ENCODE peak calls at places on chromosomes 13 and 19, in five cellular contexts. R is ELR, G is C1 segment of cervical spinal cord, O is NCI-H187 treated with DMSO at 0.1 percent for 48 hours, Q is cortex of kidney. H is an unnamed sample.

GRCh38 chr13:58991826-58992477 is 1171.8 kb downstream of the DIAPH3 start:
- DNase-seq in O (no peak), R (no peak), Q (no peak), G (no peak), H (no peak)

GRCh38 chr19:11208526-11209471 is 11.5 kb upstream of the KANK2 start:
- DNase-seq in Q (no peak), G (no peak), O (no peak), R (peak), H (peak)

GRCh38 chr19:14059093-14059480 is 2.8 kb downstream of the PALM3 start:
- DNase-seq in R (peak), Q (no peak), O (no peak), G (no peak), H (no peak)

GRCh38 chr13:40813662-40814454 is 24.4 kb downstream of the SLC25A15 start:
- DNase-seq in G (no peak), Q (no peak), O (no peak), R (peak), H (peak)

GRCh38 chr19:7534531-7534980 is 961 bp upstream of the PNPLA6 start:
- DNase-seq in Q (no peak), R (peak), G (peak), O (no peak), H (peak)

GRCh38 chr19:30450101-30450500 is 77.9 kb downstream of the ZNF536 start:
- DNase-seq in Q (no peak), O (no peak), G (peak), R (no peak), H (no peak)

GRCh38 chr19:48110350-48110966 is at the start of gene PLA2G4C:
- DNase-seq in R (peak), G (peak), Q (no peak), O (peak), H (peak)

GRCh38 chr19:55355213-55355821 is 798 bp upstream of the COX6B2 start:
- DNase-seq in R (no peak), O (no peak), G (no peak), Q (no peak), H (no peak)

GRCh38 chr13:47036291-47037008 is 139.6 kb upstream of the HTR2A start:
- DNase-seq in O (no peak), R (no peak), Q (no peak), G (no peak), H (no peak)

GRCh38 chr19:58325623-58326022 is 1.2 kb upstream of the ZSCAN22 start:
- DNase-seq in G (no peak), Q (no peak), R (peak), O (no peak), H (no peak)

GRCh38 chr13:26927511-26927910 is 166.9 kb upstream of the GPR12 start:
- DNase-seq in O (no peak), Q (no peak), G (no peak), R (no peak), H (no peak)

GRCh38 chr13:79160818-79161217 is 245.2 kb downstream of the RBM26 start:
- DNase-seq in G (no peak), R (no peak), Q (no peak), O (no peak), H (no peak)

GRCh38 chr19:7346488-7346971 is 2.2 kb upstream of the ARHGEF18 start:
- DNase-seq in Q (no peak), O (no peak), G (no peak), R (no peak), H (no peak)

GRCh38 chr13:44815507-44816074 is 173.7 kb downstream of the NUFIP1 start:
- DNase-seq in O (no peak), R (peak), G (no peak), Q (no peak), H (peak)

GRCh38 chr19:1244693-1245451 is 3.3 kb downstream of the ATP5F1D start:
- DNase-seq in R (no peak), Q (no peak), O (no peak), G (no peak), H (no peak)

GRCh38 chr13:74290324-74290773 is 156.1 kb upstream of the KLF12 start:
- DNase-seq in O (no peak), R (peak), G (no peak), Q (no peak), H (peak)

GRCh38 chr19:17183271-17183757 is 31.8 kb upstream of the USE1 start:
- DNase-seq in R (no peak), G (no peak), Q (no peak), O (no peak), H (no peak)

GRCh38 chr13:26735677-26736076 is 24.9 kb downstream of the GPR12 start:
- DNase-seq in Q (no peak), G (no peak), O (no peak), R (no peak), H (no peak)

GRCh38 chr19:48393559-48394330 is at the start of gene GRIN2D:
- DNase-seq in R (peak), O (no peak), Q (no peak), G (no peak), H (peak)

GRCh38 chr13:72960541-72960940 is 98.3 kb upstream of the KLF5 start:
- DNase-seq in O (no peak), R (no peak), G (no peak), Q (no peak), H (no peak)

GRCh38 chr19:8575467-8575997 is 1.7 kb downstream of the MYO1F start:
- DNase-seq in O (no peak), Q (no peak), G (no peak), R (peak), H (peak)

GRCh38 chr19:50894478-50895356 is 16.5 kb downstream of the KLK4 start:
- DNase-seq in G (no peak), Q (no peak), R (no peak), O (no peak), H (no peak)

GRCh38 chr13:45511310-45512147 is 46.8 kb downstream of the COG3 start:
- DNase-seq in R (peak), O (peak), G (no peak), Q (no peak), H (peak)

GRCh38 chr19:50514346-50515167 is 844 bp upstream of the ASPDH start:
- DNase-seq in Q (no peak), R (no peak), O (no peak), G (peak), H (no peak)

GRCh38 chr19:38173324-38174041 is 50.5 kb downstream of the DPF1 start:
- DNase-seq in R (no peak), Q (no peak), O (no peak), G (peak), H (no peak)